ENCODE peak calls at places on chromosomes 1 and 21, in four cellular contexts. E is WTC11, O is K562, T is GM12878. Q is an unnamed sample.

GRCh38 chr21:15141236-15141970 is 76.6 kb upstream of the NRIP1 start:
- DNase-seq in T (no peak), E (no peak), O (no peak), Q (no peak)

GRCh38 chr1:173596097-173596825 is 6.6 kb downstream of the SLC9C2 start:
- DNase-seq in E (no peak), T (no peak), O (no peak), Q (no peak)

GRCh38 chr1:47424336-47424982 is 8.4 kb downstream of the FOXE3 start:
- DNase-seq in O (peak; percentile 69), E (peak; percentile 75), T (no peak), Q (peak; percentile 52)

GRCh38 chr1:192580351-192580962 is 4.9 kb downstream of the RGS1 start:
- DNase-seq in T (peak; percentile 81), E (no peak), O (no peak), Q (peak; percentile 20)

GRCh38 chr1:159790237-159790917 is 9.6 kb downstream of the DUSP23 start:
- DNase-seq in T (no peak), E (peak; percentile 24), O (peak; percentile 40), Q (peak; percentile 16)

GRCh38 chr1:234558186-234558836 is 51.7 kb downstream of the IRF2BP2 start:
- DNase-seq in O (peak; percentile 67), E (no peak), T (no peak), Q (no peak)

GRCh38 chr1:10561955-10562354 is 87.2 kb downstream of the PEX14 start:
- DNase-seq in E (peak; percentile 50), T (no peak), O (peak; percentile 45), Q (no peak)

GRCh38 chr1:176517484-176517883 is 54.5 kb downstream of the PAPPA2 start:
- DNase-seq in T (peak; percentile 1), O (peak; percentile 5), E (no peak), Q (no peak)

GRCh38 chr1:33365560-33365997 is 44.7 kb upstream of the A3GALT2 start:
- DNase-seq in O (no peak), E (no peak), T (no peak), Q (no peak)

GRCh38 chr1:34825455-34826081 is 32.8 kb downstream of the GJA4 start:
- DNase-seq in E (no peak), O (no peak), T (no peak), Q (peak; percentile 84)

GRCh38 chr1:228884615-228885566 is 149.6 kb downstream of the RHOU start:
- DNase-seq in E (no peak), O (no peak), T (no peak), Q (peak; percentile 85)

GRCh38 chr1:86750530-86750929 is 46.2 kb downstream of the SH3GLB1 start:
- DNase-seq in E (no peak), T (no peak), O (no peak), Q (no peak)

GRCh38 chr1:156726549-156727226 is 1.6 kb upstream of the METTL25B start:
- DNase-seq in E (peak; percentile 66), T (no peak), O (peak; percentile 91), Q (peak; percentile 64)

GRCh38 chr21:34008618-34009017 is 64.8 kb upstream of the MRPS6 start:
- DNase-seq in O (peak; percentile 24), E (no peak), T (no peak), Q (no peak)
- TF ChIP-seq NR2C2 in O (no peak), E (no peak), T (no peak), Q (no peak)

GRCh38 chr1:232876506-232877360 is 71.5 kb downstream of the MAP10 start:
- DNase-seq in O (no peak), E (no peak), T (no peak), Q (no peak)

GRCh38 chr1:232875536-232875935 is 70.3 kb downstream of the MAP10 start:
- DNase-seq in E (no peak), T (no peak), O (no peak), Q (no peak)

GRCh38 chr1:232872738-232873137 is 67.5 kb downstream of the MAP10 start:
- DNase-seq in E (no peak), O (no peak), T (no peak), Q (no peak)

GRCh38 chr1:232873412-232873811 is 68.2 kb downstream of the MAP10 start:
- DNase-seq in O (no peak), T (no peak), E (no peak), Q (no peak)

GRCh38 chr1:232873931-232874330 is 68.7 kb downstream of the MAP10 start:
- DNase-seq in O (no peak), E (no peak), T (no peak), Q (no peak)
- TF ChIP-seq NR2C2 in O (no peak), E (no peak), T (no peak), Q (no peak)

GRCh38 chr21:45098867-45099266 is 24.5 kb downstream of the ADARB1 start:
- DNase-seq in T (no peak), E (no peak), O (peak; percentile 51), Q (peak; percentile 32)
- TF ChIP-seq NR2C2 in T (no peak), E (no peak), O (no peak), Q (no peak)

DNA sequence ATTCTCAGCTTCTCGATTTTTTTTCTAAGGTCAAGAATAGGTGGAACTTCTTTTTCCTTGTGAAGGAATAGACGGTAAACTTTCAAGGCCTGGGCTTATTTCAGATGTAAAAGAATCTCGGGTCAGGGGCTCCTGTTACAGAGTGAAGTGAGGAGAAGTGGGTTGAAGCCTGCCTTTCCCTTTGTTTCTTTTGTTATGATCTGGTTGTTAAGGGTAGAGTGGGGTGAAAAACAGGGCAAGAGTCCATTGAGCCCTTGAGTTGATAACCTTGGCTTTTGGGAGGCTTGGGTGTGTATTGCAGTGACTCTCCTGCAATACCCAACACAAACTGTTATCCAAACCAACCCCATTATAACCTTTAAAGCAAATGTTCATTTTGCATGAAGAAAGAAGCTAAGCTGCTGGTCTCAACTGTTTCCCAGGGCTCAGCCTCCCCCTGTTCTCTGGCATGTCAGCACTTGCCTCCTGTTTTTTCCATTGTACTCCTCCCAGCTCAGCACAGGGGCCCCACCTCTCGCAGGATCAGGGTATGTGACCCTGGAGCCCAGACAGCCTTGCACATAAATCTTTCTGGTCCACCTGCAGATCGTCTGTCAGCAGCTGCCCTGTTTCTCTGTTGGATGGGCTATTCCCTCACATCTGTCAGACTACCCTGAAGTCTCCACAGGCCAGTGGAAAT is 102.4 kb downstream of the CACHD1 start:
- DNase-seq in O (no peak), E (peak; percentile 31), T (no peak), Q (no peak)
- TF ChIP-seq NR2C2 in O (no peak), E (no peak), T (no peak), Q (no peak)

DNA sequence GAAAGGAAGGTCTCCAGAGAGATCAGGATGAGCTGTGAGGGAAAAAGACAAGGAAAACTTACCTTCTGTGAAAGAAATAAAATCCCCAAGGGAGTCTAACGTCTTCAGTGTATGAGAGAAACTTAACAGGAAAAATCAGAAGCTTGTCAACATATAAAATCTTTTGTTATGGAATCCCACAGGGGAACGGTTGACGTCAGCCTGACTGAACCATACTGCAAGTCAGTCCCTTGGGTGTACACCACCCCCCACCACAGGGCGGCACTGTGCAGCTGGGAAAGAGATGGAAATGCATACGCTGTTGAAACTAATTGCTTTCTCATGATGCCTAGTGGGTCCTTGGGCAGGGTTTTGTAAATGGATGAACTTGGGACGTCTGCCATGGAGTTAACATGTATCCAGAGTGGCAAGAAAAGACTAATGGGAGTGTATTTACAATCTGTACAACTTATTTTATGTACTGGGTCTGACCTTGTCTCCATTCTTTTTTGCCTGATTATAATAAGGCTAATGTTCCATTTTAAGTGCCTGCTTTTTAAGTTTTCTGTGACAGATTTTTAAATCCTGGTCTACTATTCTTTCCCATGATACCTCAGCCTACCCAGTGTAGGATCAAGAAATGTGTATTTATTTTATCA is 22.7 kb downstream of the UTP25 start:
- DNase-seq in E (peak; percentile 81), T (no peak), O (peak; percentile 70), Q (peak; percentile 21)
- TF ChIP-seq NR2C2 in E (no peak), T (no peak), O (no peak), Q (no peak)

GRCh38 chr1:43970911-43971310 is 1.1 kb downstream of the DPH2 start:
- DNase-seq in O (peak; percentile 39), T (no peak), E (no peak), Q (no peak)

GRCh38 chr1:43970502-43970901 is 692 bp downstream of the DPH2 start:
- DNase-seq in E (no peak), T (no peak), O (no peak), Q (no peak)

GRCh38 chr1:43969746-43970466 is at the start of gene DPH2:
- DNase-seq in T (peak; percentile 91), E (peak; percentile 98), O (peak; percentile 99), Q (peak; percentile 96)

GRCh38 chr1:43969416-43969745 is 429 bp upstream of the DPH2 start:
- DNase-seq in T (no peak), E (no peak), O (no peak), Q (no peak)

DNA sequence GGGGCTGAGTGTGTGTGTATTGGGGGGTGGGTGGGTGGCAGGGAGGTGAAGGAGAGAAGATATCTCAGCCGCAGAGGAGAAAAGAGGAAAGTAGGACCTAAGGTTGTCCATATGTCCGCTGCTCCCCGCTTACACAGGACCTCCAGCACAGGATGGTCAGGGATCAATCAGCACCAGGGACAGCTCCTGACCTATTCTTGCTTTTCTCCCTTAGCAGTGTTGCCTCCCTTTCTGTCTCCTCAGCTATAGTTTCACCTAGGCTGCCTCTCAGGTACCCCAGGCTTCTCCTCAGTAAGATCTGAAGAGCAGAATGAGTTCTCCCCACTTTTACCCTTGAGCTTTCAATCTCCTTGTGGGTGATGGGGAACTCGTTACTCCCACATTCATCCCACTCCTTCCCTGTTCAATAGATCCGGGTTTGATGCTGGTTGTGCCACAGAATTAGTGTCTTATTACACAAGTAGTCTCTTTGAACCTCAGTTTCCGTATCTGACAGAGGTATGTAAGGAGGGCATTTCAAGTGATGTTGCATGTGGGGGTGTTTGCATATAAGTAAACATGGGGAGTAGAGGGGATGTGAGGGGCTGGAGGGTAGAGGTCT is 1.4 kb upstream of the DPH2 start:
- DNase-seq in E (peak; percentile 75), T (no peak), O (peak; percentile 74), Q (no peak)
- TF ChIP-seq NR2C2 in E (no peak), T (no peak), O (no peak), Q (no peak)

DNA sequence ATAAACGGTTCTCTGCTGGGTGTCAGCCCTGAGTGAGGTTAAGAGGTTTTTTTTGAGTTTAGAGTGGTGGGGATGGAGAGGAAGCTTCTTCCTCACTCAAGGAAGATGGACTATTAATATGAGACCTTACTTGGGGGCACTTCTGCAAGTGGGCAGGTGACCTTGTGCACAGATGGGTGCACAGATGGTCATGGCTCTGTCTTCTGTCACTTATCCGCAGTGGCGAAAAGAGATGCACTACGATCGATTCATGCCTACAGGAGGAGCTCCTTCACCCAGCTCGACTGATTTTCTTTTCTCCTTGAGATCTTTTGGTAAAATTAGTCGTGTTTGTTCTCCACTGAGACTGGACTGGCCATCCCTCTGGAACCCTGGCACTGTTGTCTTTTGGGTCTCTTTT is 22.9 kb upstream of the CYYR1 start:
- DNase-seq in T (no peak), O (no peak), E (no peak), Q (no peak)
- TF ChIP-seq NR2C2 in T (no peak), O (no peak), E (no peak), Q (no peak)

Q was measured in HepG2.